ENCODE peak calls at places on chromosomes 2 and 18, in seven cellular contexts. Q is substantia nigra; Z is heart left ventricle; N is NCI-H524; W is posterior vena cava; F is stromal cell of bone marrow; H is central memory CD4-positive, alpha-beta T cell. S is an unnamed sample.

GRCh38 chr2:240481720-240482119 is 46.3 kb downstream of the GPC1 start:
- DNase-seq in Q (no peak), Z (no peak), N (no peak), W (peak; percentile 40), F (no peak), H (no peak), S (peak; percentile 2)

GRCh38 chr2:174335605-174336402 is 1.1 kb downstream of the SP9 start:
- DNase-seq in Q (no peak), Z (no peak), N (peak; percentile 16), W (no peak), F (no peak), H (no peak), S (peak; percentile 54)

GRCh38 chr2:29580223-29580622 is 341.2 kb downstream of the ALK start:
- DNase-seq in Q (no peak), Z (no peak), N (no peak), W (no peak), F (no peak), H (no peak), S (no peak)

GRCh38 chr2:72131371-72131891 is 16.2 kb downstream of the CYP26B1 start:
- DNase-seq in Q (no peak), Z (peak; percentile 3), N (no peak), W (no peak), F (no peak), H (no peak), S (no peak)

GRCh38 chr2:30453498-30453897 is 6.5 kb downstream of the LCLAT1 start:
- DNase-seq in Q (no peak), Z (no peak), N (no peak), W (no peak), F (no peak), H (no peak), S (no peak)

GRCh38 chr18:54390838-54391237 is 33.1 kb downstream of the C18orf54 start:
- DNase-seq in Q (no peak), Z (no peak), N (no peak), W (no peak), F (no peak), H (no peak), S (no peak)

GRCh38 chr2:200681731-200682130 is 95.9 kb downstream of the AOX1 start:
- DNase-seq in Q (no peak), Z (no peak), N (no peak), W (no peak), F (peak; percentile 17), H (no peak), S (no peak)

GRCh38 chr2:56571074-56571473 is 387.3 kb downstream of the CCDC85A start:
- DNase-seq in Q (no peak), Z (no peak), N (no peak), W (no peak), F (no peak), H (no peak), S (no peak)

GRCh38 chr2:26344581-26345283 is 1.2 kb upstream of the SELENOI start:
- DNase-seq in Q (no peak), Z (peak; percentile 8), N (no peak), W (no peak), F (no peak), H (no peak), S (peak; percentile 56)

GRCh38 chr2:186612555-186613440 is 22.9 kb downstream of the ITGAV start:
- DNase-seq in Q (no peak), Z (no peak), N (no peak), W (no peak), F (no peak), H (no peak), S (no peak)

S was measured in activated CD4-positive, alpha-beta T cell treated with anti-CD3 and anti-CD28 coated beads for 36 hours.